ENCODE peak calls at places on chromosome 6, in four cellular contexts. One of them, this sample, is unnamed.

GRCh38 chr6:158596861-158597260 is 37.0 kb downstream of the TMEM181 start:
- DNase-seq in adipocyte: no peak
- DNase-seq in EH: no peak
- DNase-seq in OCI-LY7: no peak
- DNase-seq in this sample: no peak

GRCh38 chr6:6008114-6008647 is 1.5 kb upstream of the NRN1 start:
- DNase-seq in OCI-LY7: no peak
- DNase-seq in adipocyte: no peak
- DNase-seq in EH: no peak
- DNase-seq in this sample: no peak

GRCh38 chr6:45703041-45703739 is 312.5 kb downstream of the CLIC5 start:
- DNase-seq in adipocyte: peak
- DNase-seq in EH: peak
- DNase-seq in OCI-LY7: no peak
- DNase-seq in this sample: no peak

GRCh38 chr6:7825986-7826385 is 84.6 kb downstream of the TXNDC5 start:
- DNase-seq in OCI-LY7: no peak
- DNase-seq in EH: no peak
- DNase-seq in adipocyte: no peak
- DNase-seq in this sample: no peak

GRCh38 chr6:144150673-144151009 is 324 bp downstream of the STX11 start:
- DNase-seq in adipocyte: peak
- DNase-seq in OCI-LY7: peak
- DNase-seq in EH: peak
- DNase-seq in this sample: peak

GRCh38 chr6:10960171-10960570 is 73.3 kb downstream of the SYCP2L start:
- DNase-seq in EH: no peak
- DNase-seq in OCI-LY7: no peak
- DNase-seq in adipocyte: no peak
- DNase-seq in this sample: no peak

GRCh38 chr6:101011165-101011564 is 130.0 kb upstream of the ASCC3 start:
- DNase-seq in adipocyte: no peak
- DNase-seq in EH: peak
- DNase-seq in OCI-LY7: peak
- DNase-seq in this sample: no peak

GRCh38 chr6:56481957-56482356 is 160.7 kb downstream of the DST start:
- DNase-seq in OCI-LY7: no peak
- DNase-seq in EH: no peak
- DNase-seq in adipocyte: no peak
- DNase-seq in this sample: no peak

GRCh38 chr6:99905209-99906106 is 88.6 kb downstream of the MCHR2 start:
- DNase-seq in EH: peak
- DNase-seq in OCI-LY7: peak
- DNase-seq in adipocyte: peak
- DNase-seq in this sample: peak

GRCh38 chr6:31837612-31838553 is 10.3 kb downstream of the HSPA1B start:
- DNase-seq in OCI-LY7: peak
- DNase-seq in EH: peak
- DNase-seq in adipocyte: no peak
- DNase-seq in this sample: no peak

GRCh38 chr6:52530351-52530750 is 46.5 kb downstream of the TRAM2 start:
- DNase-seq in adipocyte: no peak
- DNase-seq in OCI-LY7: no peak
- DNase-seq in EH: no peak
- DNase-seq in this sample: no peak

GRCh38 chr6:86142326-86142725 is 499.6 kb upstream of the SYNCRIP start:
- DNase-seq in adipocyte: no peak
- DNase-seq in EH: no peak
- DNase-seq in OCI-LY7: no peak
- DNase-seq in this sample: no peak

GRCh38 chr6:122049341-122049740 is 350.1 kb upstream of the HSF2 start:
- DNase-seq in EH: peak
- DNase-seq in OCI-LY7: no peak
- DNase-seq in adipocyte: peak
- DNase-seq in this sample: no peak

GRCh38 chr6:41191569-41191968 is 9.4 kb downstream of the TREML2 start:
- DNase-seq in EH: peak
- DNase-seq in OCI-LY7: peak
- DNase-seq in adipocyte: peak
- DNase-seq in this sample: peak

GRCh38 chr6:97288188-97288587 is 5.2 kb upstream of the MMS22L start:
- DNase-seq in adipocyte: no peak
- DNase-seq in EH: peak
- DNase-seq in OCI-LY7: no peak
- DNase-seq in this sample: no peak

GRCh38 chr6:131995924-131996323 is 44.8 kb upstream of the CCN2 start:
- DNase-seq in EH: peak
- DNase-seq in adipocyte: peak
- DNase-seq in OCI-LY7: no peak
- DNase-seq in this sample: no peak

GRCh38 chr6:169589293-169589692 is 112.5 kb downstream of the WDR27 start:
- DNase-seq in EH: no peak
- DNase-seq in OCI-LY7: peak
- DNase-seq in adipocyte: no peak
- DNase-seq in this sample: peak

GRCh38 chr6:100228437-100229424 is 234.7 kb upstream of the MCHR2 start:
- DNase-seq in adipocyte: peak
- DNase-seq in EH: peak
- DNase-seq in OCI-LY7: peak
- DNase-seq in this sample: peak

GRCh38 chr6:37507690-37508421 is 8.2 kb upstream of the CCDC167 start:
- DNase-seq in EH: no peak
- DNase-seq in OCI-LY7: peak
- DNase-seq in adipocyte: no peak
- DNase-seq in this sample: no peak

GRCh38 chr6:37010402-37010892 is 5.0 kb downstream of the FGD2 start:
- DNase-seq in EH: no peak
- DNase-seq in OCI-LY7: no peak
- DNase-seq in adipocyte: no peak
- DNase-seq in this sample: no peak

GRCh38 chr6:105170066-105170465 is 9.7 kb downstream of the POPDC3 start:
- DNase-seq in EH: peak
- DNase-seq in adipocyte: peak
- DNase-seq in OCI-LY7: no peak
- DNase-seq in this sample: no peak

GRCh38 chr6:54860739-54861138 is 14.2 kb downstream of the FAM83B start:
- DNase-seq in EH: peak
- DNase-seq in OCI-LY7: no peak
- DNase-seq in adipocyte: peak
- DNase-seq in this sample: no peak

GRCh38 chr6:72704979-72705378 is 83.1 kb downstream of the KCNQ5 start:
- DNase-seq in adipocyte: no peak
- DNase-seq in EH: no peak
- DNase-seq in OCI-LY7: no peak
- DNase-seq in this sample: no peak

GRCh38 chr6:52407467-52407866 is 12.7 kb upstream of the EFHC1 start:
- DNase-seq in OCI-LY7: peak
- DNase-seq in adipocyte: peak
- DNase-seq in EH: peak
- DNase-seq in this sample: peak

GRCh38 chr6:77535172-77535571 is 71.9 kb upstream of the HTR1B start:
- DNase-seq in OCI-LY7: no peak
- DNase-seq in EH: no peak
- DNase-seq in adipocyte: no peak
- DNase-seq in this sample: no peak

GRCh38 chr6:75065524-75065923 is 140.3 kb downstream of the COL12A1 start:
- DNase-seq in OCI-LY7: no peak
- DNase-seq in adipocyte: no peak
- DNase-seq in EH: peak
- DNase-seq in this sample: no peak

GRCh38 chr6:13573669-13574110 is 711 bp upstream of the SIRT5 start:
- DNase-seq in OCI-LY7: no peak
- DNase-seq in adipocyte: peak
- DNase-seq in EH: peak
- DNase-seq in this sample: no peak